ENCODE peak calls at places on chromosomes 5 and 9, in eight cellular contexts. Q is activated CD8-positive, alpha-beta T cell treated with anti-CD3 and anti-CD28 coated beads for 36 hours; N is epithelial cell of proximal tubule; Y is psoas muscle; E is kidney epithelial cell; G is thyroid gland; P is D721Med; J is kidney. V is an unnamed sample.

GRCh38 chr9:104858271-104858670 is 69.7 kb downstream of the ABCA1 start:
- DNase-seq in G (peak), N (no peak), P (no peak), E (no peak), Y (no peak), Q (no peak), J (no peak), V (peak)

GRCh38 chr5:61409568-61409967 is 77.5 kb downstream of the ZSWIM6 start:
- DNase-seq in E (peak), Y (no peak), J (no peak), P (no peak), G (peak), N (peak), Q (no peak), V (peak)

GRCh38 chr9:117403403-117403811 is 11.4 kb downstream of the ASTN2 start:
- DNase-seq in P (no peak), G (no peak), E (no peak), N (no peak), J (no peak), Q (no peak), Y (no peak), V (no peak)

GRCh38 chr5:116454417-116454927 is 120.2 kb downstream of the SEMA6A start:
- DNase-seq in P (no peak), J (no peak), G (no peak), Q (peak), Y (no peak), N (no peak), E (peak), V (peak)

GRCh38 chr5:180802325-180803180 is at the start of gene MGAT1:
- DNase-seq in G (peak), Y (peak), E (no peak), P (peak), N (no peak), J (peak), Q (peak), V (no peak)

GRCh38 chr5:168291961-168292782 is 727 bp downstream of the WWC1 start:
- DNase-seq in N (no peak), Y (peak), J (peak), E (no peak), Q (no peak), G (peak), P (peak), V (no peak)

GRCh38 chr5:93428868-93429267 is 152.2 kb downstream of the NR2F1-AS1 start:
- DNase-seq in Q (no peak), Y (no peak), J (no peak), G (no peak), E (no peak), N (no peak), P (no peak), V (peak)

GRCh38 chr9:136846376-136847064 is 2.7 kb upstream of the PHPT1 start:
- DNase-seq in E (no peak), P (no peak), G (no peak), J (no peak), Q (no peak), Y (no peak), N (no peak), V (no peak)

GRCh38 chr5:11719888-11720481 is 184.3 kb downstream of the CTNND2 start:
- DNase-seq in P (no peak), Q (peak), Y (no peak), G (peak), J (no peak), N (no peak), E (peak), V (no peak)

GRCh38 chr5:143135832-143136551 is 267.5 kb downstream of the NR3C1 start:
- DNase-seq in Q (no peak), J (no peak), E (no peak), P (no peak), Y (peak), G (no peak), N (no peak), V (no peak)

GRCh38 chr5:116452774-116453368 is 121.8 kb downstream of the SEMA6A start:
- DNase-seq in E (no peak), Q (no peak), G (no peak), P (no peak), J (no peak), Y (no peak), N (no peak), V (no peak)

GRCh38 chr5:176540956-176541337 is 3.7 kb upstream of the RNF44 start:
- DNase-seq in N (no peak), Q (peak), J (no peak), E (no peak), Y (no peak), G (no peak), P (no peak), V (no peak)

GRCh38 chr9:5786370-5787127 is 46.4 kb downstream of the ERMP1 start:
- DNase-seq in Y (no peak), Q (no peak), P (no peak), E (no peak), J (no peak), N (no peak), G (no peak), V (no peak)

GRCh38 chr9:136631038-136632000 is 31.4 kb upstream of the EGFL7 start:
- DNase-seq in Q (peak), J (peak), E (no peak), Y (peak), P (peak), G (peak), N (no peak), V (no peak)

GRCh38 chr9:8456327-8456726 is 656.7 kb upstream of the DMAC1 start:
- DNase-seq in G (no peak), J (no peak), E (no peak), P (no peak), Y (no peak), Q (no peak), N (no peak), V (no peak)

GRCh38 chr9:13580760-13581159 is 301.3 kb upstream of the MPDZ start:
- DNase-seq in E (no peak), Q (no peak), G (no peak), J (no peak), P (no peak), Y (no peak), N (no peak), V (no peak)

GRCh38 chr5:34751807-34752736 is 86.9 kb upstream of the TTC23L start:
- DNase-seq in P (no peak), J (no peak), Y (peak), N (no peak), G (no peak), Q (no peak), E (no peak), V (no peak)

GRCh38 chr5:41095324-41096101 is 24.4 kb upstream of the MROH2B start:
- DNase-seq in E (no peak), G (no peak), Y (no peak), P (no peak), Q (no peak), N (no peak), J (no peak), V (no peak)

GRCh38 chr5:89857790-89858189 is 551.8 kb downstream of the CETN3 start:
- DNase-seq in J (no peak), N (no peak), P (no peak), Q (no peak), Y (no peak), G (no peak), E (no peak), V (no peak)

GRCh38 chr9:128159073-128159783 is 837 bp upstream of the BBLN start:
- DNase-seq in N (no peak), Q (peak), E (no peak), P (no peak), G (no peak), J (peak), Y (peak), V (no peak)

GRCh38 chr5:15243301-15244020 is 256.5 kb upstream of the FBXL7 start:
- DNase-seq in G (no peak), E (no peak), N (no peak), Q (no peak), Y (no peak), P (no peak), J (no peak), V (no peak)

GRCh38 chr9:83649080-83649479 is 26.1 kb downstream of the IDNK start:
- DNase-seq in G (peak), E (no peak), N (no peak), J (no peak), Q (peak), P (peak), Y (peak), V (no peak)

GRCh38 chr9:13919386-13919785 is 394.6 kb downstream of the NFIB start:
- DNase-seq in G (no peak), J (no peak), N (no peak), P (no peak), Y (no peak), E (no peak), Q (no peak), V (no peak)

GRCh38 chr9:112554516-112554915 is 67.9 kb downstream of the KIAA1958 start:
- DNase-seq in Y (no peak), P (no peak), G (no peak), J (no peak), E (peak), Q (no peak), N (no peak), V (no peak)

GRCh38 chr5:72107874-72108199 is 562 bp downstream of the MAP1B start:
- DNase-seq in Q (peak), Y (peak), E (no peak), N (no peak), P (no peak), G (peak), J (no peak), V (no peak)

GRCh38 chr5:157549283-157549629 is 26.3 kb downstream of the ADAM19 start:
- DNase-seq in G (no peak), N (no peak), J (no peak), Y (no peak), P (no peak), Q (no peak), E (no peak), V (no peak)

GRCh38 chr5:82352146-82352791 is 74.1 kb upstream of the RPS23 start:
- DNase-seq in P (no peak), Q (no peak), J (no peak), N (no peak), E (no peak), G (no peak), Y (no peak), V (no peak)
- TF ChIP-seq CTCF in P (no peak), Q (peak), J (no peak), N (no peak), E (no peak), G (no peak), Y (no peak), V (no peak)

GRCh38 chr9:34256104-34256503 is 73.0 kb downstream of the KIF24 start:
- DNase-seq in P (peak), J (no peak), G (no peak), Q (peak), E (no peak), N (no peak), Y (peak), V (no peak)
- TF ChIP-seq CTCF in P (peak), J (peak), G (no peak), Q (no peak), E (peak), N (peak), Y (peak), V (peak)

GRCh38 chr5:102296229-102296817 is at the start of gene SLCO4C1:
- DNase-seq in Y (peak), G (peak), E (peak), J (peak), P (no peak), Q (peak), N (peak), V (no peak)
- TF ChIP-seq CTCF in Y (peak), G (no peak), E (peak), J (peak), P (no peak), Q (peak), N (peak), V (peak)

GRCh38 chr9:34252670-34253459 is 74.0 kb downstream of the UBAP1 start:
- DNase-seq in P (peak), Q (peak), N (no peak), Y (peak), E (no peak), G (peak), J (peak), V (no peak)

GRCh38 chr9:34254141-34254913 is 74.7 kb downstream of the KIF24 start:
- DNase-seq in N (no peak), J (no peak), Y (peak), P (no peak), G (no peak), E (peak), Q (no peak), V (peak)

GRCh38 chr9:34252016-34252415 is 73.2 kb downstream of the UBAP1 start:
- DNase-seq in E (peak), N (no peak), Q (no peak), J (no peak), G (no peak), Y (no peak), P (no peak), V (no peak)

GRCh38 chr9:34254966-34255825 is 73.9 kb downstream of the KIF24 start:
- DNase-seq in Q (no peak), P (no peak), Y (peak), G (no peak), J (no peak), N (no peak), E (no peak), V (no peak)

DNA sequence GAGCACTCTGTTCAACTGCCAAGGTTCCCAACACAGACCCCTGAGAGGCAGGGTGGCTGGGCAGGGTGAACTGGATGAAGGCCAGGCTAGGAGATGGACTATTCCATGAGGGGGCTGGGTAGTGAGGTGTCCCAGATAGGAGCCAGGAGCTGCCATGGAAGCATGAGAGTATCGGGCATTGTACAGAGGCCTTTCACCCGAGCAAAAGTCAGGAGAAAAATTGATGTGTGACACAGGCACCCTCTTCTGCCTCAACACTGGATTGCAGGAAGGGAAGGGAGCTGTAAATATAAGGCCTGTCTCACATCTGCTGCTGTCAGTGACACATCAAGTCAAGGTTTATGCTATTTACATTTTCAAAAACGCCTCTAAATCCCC is 74.6 kb downstream of the UBAP1 start:
- DNase-seq in E (no peak), Y (no peak), N (no peak), G (no peak), J (no peak), P (no peak), Q (no peak), V (no peak)
- TF ChIP-seq CTCF in E (peak), Y (peak), N (peak), G (no peak), J (no peak), P (peak), Q (no peak), V (peak)

DNA sequence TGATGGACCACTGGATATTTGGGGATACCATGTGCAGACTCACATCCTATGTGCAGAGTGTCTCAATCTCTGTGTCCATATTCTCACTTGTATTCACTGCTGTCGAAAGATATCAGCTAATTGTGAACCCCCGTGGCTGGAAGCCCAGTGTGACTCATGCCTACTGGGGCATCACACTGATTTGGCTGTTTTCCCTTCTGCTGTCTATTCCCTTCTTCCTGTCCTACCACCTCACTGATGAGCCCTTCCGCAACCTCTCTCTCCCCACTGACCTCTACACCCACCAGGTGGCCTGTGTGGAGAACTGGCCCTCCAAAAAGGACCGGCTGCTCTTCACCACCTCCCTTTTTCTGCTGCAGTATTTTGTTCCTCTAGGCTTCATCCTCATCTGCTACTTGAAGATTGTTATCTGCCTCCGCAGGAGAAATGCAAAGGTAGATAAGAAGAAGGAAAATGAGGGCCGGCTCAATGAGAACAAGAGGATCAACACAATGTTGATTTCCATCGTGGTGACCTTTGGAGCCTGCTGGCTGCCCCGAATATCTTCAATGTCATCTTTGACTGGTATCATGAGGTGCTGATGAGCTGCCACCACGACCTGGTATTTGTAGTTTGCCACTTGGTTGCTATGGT is 54.5 kb upstream of the HNRNPA0 start:
- DNase-seq in J (no peak), N (no peak), Y (no peak), Q (no peak), E (no peak), P (no peak), G (no peak), V (no peak)
- TF ChIP-seq CTCF in J (no peak), N (peak), Y (no peak), Q (no peak), E (no peak), P (no peak), G (no peak), V (no peak)

DNA sequence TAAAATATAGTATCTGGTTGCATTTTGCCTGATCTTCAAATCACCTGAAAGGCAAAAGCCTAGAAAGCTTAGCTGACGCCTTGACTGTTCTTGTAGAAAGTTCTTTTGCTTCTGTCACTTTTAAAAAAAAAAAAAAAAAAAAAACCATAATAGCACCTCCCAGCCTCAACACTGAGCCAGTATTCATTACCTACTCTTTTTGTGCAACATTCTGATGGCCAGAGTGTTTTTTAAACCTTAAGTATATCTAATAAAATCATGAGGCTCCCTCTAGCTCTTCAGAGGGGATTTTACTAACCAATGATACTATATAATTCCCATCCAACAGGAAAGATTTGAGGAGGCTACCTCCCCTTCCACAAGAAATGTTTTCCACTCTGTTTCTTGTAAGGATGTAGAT is 3.9 kb downstream of the BNC2 start:
- DNase-seq in J (no peak), Y (no peak), N (no peak), P (no peak), G (no peak), Q (no peak), E (no peak), V (no peak)
- TF ChIP-seq CTCF in J (no peak), Y (no peak), N (peak), P (no peak), G (no peak), Q (no peak), E (no peak), V (no peak)

DNA sequence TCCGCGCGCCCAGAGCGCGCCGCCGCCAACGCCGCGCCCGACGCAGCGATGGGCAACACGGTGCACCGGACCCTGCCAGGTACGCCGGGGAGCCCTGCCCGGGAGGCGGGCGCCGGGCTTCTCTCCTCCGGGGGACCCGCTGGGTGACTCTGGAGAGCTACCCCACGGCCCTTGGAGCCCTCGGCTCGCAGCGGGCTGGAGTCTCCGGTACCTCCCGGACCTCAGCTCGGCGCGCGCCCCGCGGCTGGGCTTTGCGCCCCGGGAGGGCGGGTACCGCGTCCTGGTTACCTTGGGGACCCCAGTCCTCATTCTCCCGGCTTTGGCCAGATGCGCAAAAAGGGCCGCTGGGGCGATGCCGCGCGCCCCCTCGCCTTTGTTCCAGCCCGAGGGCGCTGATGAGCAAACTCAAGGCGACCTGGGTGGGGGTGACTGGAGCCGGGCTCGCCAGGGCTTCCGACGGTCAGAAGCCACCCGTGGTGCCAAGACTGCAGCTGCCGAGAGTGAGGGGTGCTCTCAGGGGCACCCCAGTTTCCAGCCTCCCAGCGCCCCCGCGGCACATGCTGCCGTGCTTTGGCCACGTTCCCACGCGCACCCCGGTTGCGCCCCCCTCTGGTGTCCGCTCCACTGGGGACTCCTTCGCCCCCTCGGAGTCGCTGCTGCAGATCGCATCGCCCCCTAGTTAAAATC is 439 bp downstream of the NEURL1B start:
- DNase-seq in N (no peak), P (no peak), J (peak), Y (peak), G (peak), Q (no peak), E (no peak), V (no peak)
- TF ChIP-seq CTCF in N (no peak), P (no peak), J (peak), Y (no peak), G (no peak), Q (no peak), E (peak), V (peak)

DNA sequence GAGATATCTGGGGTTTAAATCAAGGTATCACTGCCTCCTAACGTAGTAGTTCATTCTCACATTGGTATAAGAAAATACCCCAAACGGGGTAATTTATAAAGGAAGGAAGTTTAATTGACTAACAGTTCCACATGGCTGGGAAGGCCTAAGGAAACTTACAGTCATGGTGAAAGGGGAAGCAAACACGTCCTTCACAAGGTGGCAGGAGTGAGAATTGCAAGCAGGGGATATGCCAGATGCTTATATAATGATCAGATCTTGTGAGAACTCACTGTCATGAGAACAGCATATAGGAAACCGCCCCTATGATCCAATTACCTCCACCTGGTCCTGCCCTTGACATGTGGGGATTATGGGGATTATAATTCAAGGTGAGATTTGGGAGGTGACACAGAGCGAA is 1280.2 kb upstream of the C9orf72 start:
- DNase-seq in Q (no peak), P (no peak), N (no peak), Y (no peak), J (no peak), G (no peak), E (no peak), V (no peak)
- TF ChIP-seq CTCF in Q (no peak), P (no peak), N (peak), Y (no peak), J (no peak), G (no peak), E (no peak), V (no peak)

GRCh38 chr9:130451509-130452388 is 7.0 kb downstream of the ASS1 start:
- DNase-seq in E (peak), J (peak), N (peak), Y (peak), P (no peak), G (peak), Q (peak), V (peak)
- TF ChIP-seq CTCF in E (peak), J (peak), N (peak), Y (no peak), P (peak), G (no peak), Q (peak), V (peak)

V was measured in BJ.